ENCODE peak calls at places on chromosomes 2 and 18, in seven cellular contexts. Y is colonic mucosa; Z is left colon; J is HAP-1; A is stimulated activated CD8-positive, alpha-beta memory T cell treated with anti-CD3 and anti-CD28 coated beads, Interleukin-7, amount 100 ng/mL, for 1 hour; N is head of caudate nucleus; D is HEK293T. M is an unnamed sample.
A peak's percentile ranks its signal among the peaks of the same experiment; 100 is the strongest.

GRCh38 chr18:3816601-3817363 is 366.8 kb downstream of the TGIF1 start:
- DNase-seq in Y (no peak), Z (no peak), J (no peak), A (no peak), N (no peak), D (no peak), M (no peak)

GRCh38 chr2:126653102-126653501 is 2.9 kb upstream of the GYPC start:
- DNase-seq in Y (no peak), Z (no peak), J (no peak), A (no peak), N (no peak), D (no peak), M (no peak)

GRCh38 chr2:38549066-38549465 is 53.7 kb downstream of the HNRNPLL start:
- DNase-seq in Y (no peak), Z (no peak), J (peak; percentile 11), A (no peak), N (no peak), D (no peak), M (no peak)

GRCh38 chr2:176398783-176399182 is 129.5 kb downstream of the MTX2 start:
- DNase-seq in Y (no peak), Z (no peak), J (no peak), A (no peak), N (no peak), D (no peak), M (no peak)

GRCh38 chr2:31563273-31563839 is 17.4 kb downstream of the SRD5A2 start:
- DNase-seq in Y (no peak), Z (no peak), J (no peak), A (no peak), N (no peak), D (no peak), M (no peak)

GRCh38 chr2:55901941-55902340 is 21.6 kb downstream of the EFEMP1 start:
- DNase-seq in Y (no peak), Z (no peak), J (no peak), A (no peak), N (no peak), D (no peak), M (no peak)

GRCh38 chr2:196592912-196593881 is 46.3 kb upstream of the CCDC150 start:
- DNase-seq in Y (peak; percentile 18), Z (peak; percentile 10), J (peak; percentile 30), A (no peak), N (peak; percentile 74), D (peak; percentile 69), M (peak; percentile 11)

GRCh38 chr2:228263156-228263555 is 81.7 kb upstream of the SPHKAP start:
- DNase-seq in Y (no peak), Z (no peak), J (no peak), A (no peak), N (no peak), D (no peak), M (no peak)

GRCh38 chr2:28751956-28752607 is 452 bp downstream of the PPP1CB start:
- DNase-seq in Y (peak; percentile 49), Z (peak; percentile 62), J (no peak), A (peak; percentile 5), N (peak; percentile 36), D (peak; percentile 21), M (no peak)

GRCh38 chr18:3451989-3452749 is 2.2 kb downstream of the TGIF1 start:
- DNase-seq in Y (peak; percentile 84), Z (peak; percentile 85), J (peak; percentile 66), A (no peak), N (peak; percentile 37), D (peak; percentile 6), M (peak; percentile 20)

GRCh38 chr2:58870704-58871103 is 629.6 kb upstream of the FANCL start:
- DNase-seq in Y (no peak), Z (no peak), J (no peak), A (no peak), N (no peak), D (peak; percentile 19), M (no peak)

GRCh38 chr2:25252291-25253152 is 84.1 kb upstream of the POMC start:
- DNase-seq in Y (peak; percentile 69), Z (peak; percentile 79), J (no peak), A (no peak), N (no peak), D (no peak), M (peak; percentile 42)

GRCh38 chr2:24164416-24164973 is 10.4 kb upstream of the FAM228A start:
- DNase-seq in Y (peak; percentile 24), Z (peak; percentile 39), J (no peak), A (no peak), N (no peak), D (peak; percentile 41), M (no peak)

GRCh38 chr2:63661076-63661475 is 72.3 kb downstream of the MDH1 start:
- DNase-seq in Y (no peak), Z (no peak), J (no peak), A (no peak), N (no peak), D (no peak), M (no peak)

GRCh38 chr2:50547521-50547920 is 484.4 kb downstream of the NRXN1 start:
- DNase-seq in Y (no peak), Z (no peak), J (no peak), A (no peak), N (no peak), D (no peak), M (no peak)

GRCh38 chr2:136765736-136766323 is 485 bp downstream of the THSD7B start:
- DNase-seq in Y (no peak), Z (no peak), J (no peak), A (no peak), N (no peak), D (no peak), M (no peak)

GRCh38 chr2:231696004-231696367 is 12.3 kb upstream of the PTMA start:
- DNase-seq in Y (no peak), Z (no peak), J (no peak), A (no peak), N (no peak), D (no peak), M (no peak)

GRCh38 chr2:71276311-71277158 is 49.6 kb upstream of the PAIP2B start:
- DNase-seq in Y (peak; percentile 91), Z (peak; percentile 93), J (peak; percentile 89), A (peak; percentile 67), N (peak; percentile 90), D (peak; percentile 97), M (peak; percentile 53)

GRCh38 chr2:33318456-33318855 is 158.0 kb upstream of the RASGRP3 start:
- DNase-seq in Y (no peak), Z (no peak), J (no peak), A (no peak), N (no peak), D (no peak), M (no peak)

GRCh38 chr2:217953011-217953481 is 49.7 kb downstream of the TNS1 start:
- DNase-seq in Y (no peak), Z (no peak), J (no peak), A (no peak), N (no peak), D (no peak), M (no peak)

GRCh38 chr2:240247241-240247867 is 106.9 kb upstream of the OTOS start:
- DNase-seq in Y (peak; percentile 9), Z (no peak), J (no peak), A (no peak), N (no peak), D (no peak), M (no peak)

GRCh38 chr2:119480184-119480583 is 44.1 kb downstream of the SCTR start:
- DNase-seq in Y (peak; percentile 10), Z (no peak), J (no peak), A (no peak), N (no peak), D (no peak), M (no peak)

GRCh38 chr18:13390711-13391110 is 172.2 kb downstream of the LDLRAD4 start:
- DNase-seq in Y (no peak), Z (no peak), J (no peak), A (no peak), N (no peak), D (no peak), M (no peak)

GRCh38 chr2:66013456-66013855 is 421.5 kb upstream of the MEIS1 start:
- DNase-seq in Y (no peak), Z (no peak), J (no peak), A (no peak), N (no peak), D (no peak), M (no peak)

GRCh38 chr2:215974700-215975429 is 38.5 kb downstream of the MREG start:
- DNase-seq in Y (no peak), Z (no peak), J (no peak), A (no peak), N (no peak), D (no peak), M (no peak)

GRCh38 chr2:64636105-64636873 is 17.4 kb downstream of the SERTAD2 start:
- DNase-seq in Y (no peak), Z (no peak), J (no peak), A (no peak), N (no peak), D (no peak), M (no peak)

GRCh38 chr2:174428214-174428613 is 32.7 kb downstream of the SCRN3 start:
- DNase-seq in Y (no peak), Z (no peak), J (no peak), A (no peak), N (no peak), D (no peak), M (no peak)

GRCh38 chr2:240840435-240841060 is 20.5 kb upstream of the KIF1A start:
- DNase-seq in Y (peak; percentile 54), Z (peak; percentile 49), J (peak; percentile 55), A (no peak), N (peak; percentile 65), D (peak; percentile 59), M (no peak)

GRCh38 chr2:230512955-230513748 is 97.2 kb downstream of the SP100 start:
- DNase-seq in Y (no peak), Z (no peak), J (no peak), A (no peak), N (no peak), D (no peak), M (no peak)

M was measured in activated gamma-delta T cell.